ENCODE peak calls at places on chromosomes 16 and 17, in four cellular contexts. G, X, E and O are unnamed samples.

GRCh38 chr17:79340771-79341528 is 266.3 kb downstream of the ENGASE start:
- DNase-seq in G (no peak), X (peak; percentile 96), E (no peak), O (no peak)

GRCh38 chr17:79005063-79005861 is 4.3 kb downstream of the CANT1 start:
- DNase-seq in G (no peak), E (peak; percentile 53), X (no peak), O (peak; percentile 32)

GRCh38 chr17:45895969-45896793 is 1.8 kb downstream of the MAPT start:
- DNase-seq in E (no peak), G (no peak), X (no peak), O (no peak)

GRCh38 chr17:34996422-34997029 is 16.2 kb downstream of the LIG3 start:
- DNase-seq in G (no peak), X (no peak), E (no peak), O (no peak)

GRCh38 chr16:8869212-8869987 is 594 bp upstream of the CARHSP1 start:
- DNase-seq in E (no peak), G (no peak), X (peak; percentile 41), O (peak; percentile 34)

GRCh38 chr16:5444181-5444580 is 346.6 kb upstream of the EEF2KMT start:
- DNase-seq in G (no peak), E (no peak), X (no peak), O (no peak)

GRCh38 chr17:77881545-77881944 is 77.0 kb upstream of the TNRC6C start:
- DNase-seq in X (peak; percentile 95), E (peak; percentile 88), G (peak; percentile 28), O (peak; percentile 88)

GRCh38 chr17:67575325-67575724 is 142.4 kb upstream of the NOL11 start:
- DNase-seq in X (no peak), G (no peak), E (no peak), O (no peak)

GRCh38 chr17:17976931-17977570 is 4.4 kb downstream of the DRC3 start:
- DNase-seq in X (no peak), E (no peak), G (no peak), O (no peak)

GRCh38 chr17:79798296-79799173 is 1.7 kb upstream of the CBX8 start:
- DNase-seq in G (no peak), X (no peak), E (no peak), O (no peak)

GRCh38 chr16:77227745-77228144 is 28.5 kb downstream of the SYCE1L start:
- DNase-seq in G (no peak), E (no peak), X (no peak), O (peak; percentile 23)

GRCh38 chr16:85307552-85308364 is 195.5 kb upstream of the CIBAR2 start:
- DNase-seq in E (no peak), X (no peak), G (no peak), O (no peak)

GRCh38 chr16:53131363-53132071 is 76.7 kb downstream of the CHD9 start:
- DNase-seq in X (peak; percentile 52), E (peak; percentile 84), G (peak; percentile 31), O (peak; percentile 66)

GRCh38 chr17:70808596-70808995 is 639.3 kb downstream of the KCNJ2 start:
- DNase-seq in X (peak; percentile 19), G (no peak), E (no peak), O (no peak)

GRCh38 chr17:81870155-81870977 is 771 bp downstream of the ARHGDIA start:
- DNase-seq in E (no peak), X (peak; percentile 76), G (peak; percentile 69), O (peak; percentile 74)

GRCh38 chr16:30418350-30419181 is 11.2 kb downstream of the ZNF771 start:
- DNase-seq in E (no peak), G (no peak), X (no peak), O (no peak)

GRCh38 chr16:48622456-48623303 is 12.7 kb upstream of the N4BP1 start:
- DNase-seq in X (no peak), G (no peak), E (no peak), O (no peak)

GRCh38 chr16:49492896-49493620 is 119.5 kb downstream of the C16orf78 start:
- DNase-seq in E (peak; percentile 51), X (no peak), G (no peak), O (no peak)

GRCh38 chr16:30395155-30395991 is at the start of gene ZNF48:
- DNase-seq in X (peak; percentile 95), G (peak; percentile 90), E (peak; percentile 92), O (peak; percentile 49)

GRCh38 chr16:14462811-14463210 is 167.2 kb downstream of the PARN start:
- DNase-seq in E (no peak), X (no peak), G (peak; percentile 29), O (no peak)

GRCh38 chr16:11665071-11665491 is 3.2 kb upstream of the SNN start:
- DNase-seq in X (peak; percentile 76), E (peak; percentile 56), G (no peak), O (peak; percentile 63)

GRCh38 chr16:17173134-17173729 is 297.5 kb downstream of the XYLT1 start:
- DNase-seq in G (peak; percentile 63), E (peak; percentile 76), X (peak; percentile 8), O (peak; percentile 9)

GRCh38 chr17:75128694-75129505 is 2.6 kb downstream of the NT5C start:
- DNase-seq in X (no peak), G (no peak), E (no peak), O (no peak)

GRCh38 chr17:56700919-56701420 is 107.5 kb downstream of the NOG start:
- DNase-seq in X (no peak), G (no peak), E (no peak), O (no peak)

GRCh38 chr17:50028207-50029120 is 27.4 kb upstream of the ITGA3 start:
- DNase-seq in G (peak; percentile 30), E (peak; percentile 87), X (no peak), O (no peak)

GRCh38 chr17:3027786-3028532 is 35.4 kb downstream of the OR1D5 start:
- DNase-seq in G (no peak), E (no peak), X (no peak), O (no peak)

GRCh38 chr16:89860747-89861304 is 12.6 kb upstream of the TCF25 start:
- DNase-seq in G (peak; percentile 17), X (peak; percentile 77), E (peak; percentile 75), O (peak; percentile 85)

GRCh38 chr17:27568811-27569210 is 62.2 kb upstream of the LGALS9 start:
- DNase-seq in E (no peak), G (no peak), X (no peak), O (no peak)

GRCh38 chr17:27569884-27570577 is 61.0 kb upstream of the LGALS9 start:
- DNase-seq in G (no peak), E (no peak), X (no peak), O (no peak)

GRCh38 chr17:27568216-27568615 is 62.8 kb upstream of the LGALS9 start:
- DNase-seq in G (no peak), E (no peak), X (no peak), O (no peak)

GRCh38 chr17:27570578-27570914 is 60.4 kb upstream of the LGALS9 start:
- DNase-seq in E (no peak), X (no peak), G (no peak), O (no peak)

GRCh38 chr17:27569257-27569722 is 61.7 kb upstream of the LGALS9 start:
- DNase-seq in E (no peak), G (peak; percentile 34), X (peak; percentile 51), O (peak; percentile 87)
- TF ChIP-seq CTCF in E (no peak), G (peak; percentile 56), X (peak; percentile 88), O (peak; percentile 75)

DNA sequence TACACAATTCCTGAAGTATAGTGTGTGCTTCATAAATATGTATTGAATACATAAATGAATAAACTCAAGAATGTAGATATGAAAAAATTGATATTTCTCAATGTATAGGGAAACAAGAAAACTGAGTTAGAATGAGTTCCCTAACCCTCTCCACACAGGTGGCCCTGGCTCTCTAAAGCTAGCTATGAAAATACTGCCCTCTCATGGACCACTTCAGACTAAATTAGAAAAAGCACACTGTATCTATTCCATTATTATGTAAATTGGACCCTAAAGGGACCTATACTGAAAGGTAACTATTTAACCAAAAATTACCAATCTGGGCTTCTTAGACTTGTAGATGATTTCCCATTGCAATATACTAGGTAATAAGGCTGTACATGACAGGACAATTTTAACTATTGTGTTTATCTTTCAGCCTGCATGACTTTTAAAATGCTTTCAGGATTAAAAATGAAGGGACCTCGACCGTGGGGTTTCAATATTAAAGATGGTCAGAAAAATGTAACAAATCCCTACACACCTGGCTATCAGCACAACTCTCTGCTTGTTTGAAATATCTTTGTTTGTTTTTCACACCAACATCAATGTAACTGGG is 672.5 kb upstream of the KIF2B start:
- DNase-seq in E (no peak), X (peak; percentile 1), G (no peak), O (no peak)
- TF ChIP-seq CTCF in E (no peak), X (peak; percentile 48), G (no peak), O (no peak)

DNA sequence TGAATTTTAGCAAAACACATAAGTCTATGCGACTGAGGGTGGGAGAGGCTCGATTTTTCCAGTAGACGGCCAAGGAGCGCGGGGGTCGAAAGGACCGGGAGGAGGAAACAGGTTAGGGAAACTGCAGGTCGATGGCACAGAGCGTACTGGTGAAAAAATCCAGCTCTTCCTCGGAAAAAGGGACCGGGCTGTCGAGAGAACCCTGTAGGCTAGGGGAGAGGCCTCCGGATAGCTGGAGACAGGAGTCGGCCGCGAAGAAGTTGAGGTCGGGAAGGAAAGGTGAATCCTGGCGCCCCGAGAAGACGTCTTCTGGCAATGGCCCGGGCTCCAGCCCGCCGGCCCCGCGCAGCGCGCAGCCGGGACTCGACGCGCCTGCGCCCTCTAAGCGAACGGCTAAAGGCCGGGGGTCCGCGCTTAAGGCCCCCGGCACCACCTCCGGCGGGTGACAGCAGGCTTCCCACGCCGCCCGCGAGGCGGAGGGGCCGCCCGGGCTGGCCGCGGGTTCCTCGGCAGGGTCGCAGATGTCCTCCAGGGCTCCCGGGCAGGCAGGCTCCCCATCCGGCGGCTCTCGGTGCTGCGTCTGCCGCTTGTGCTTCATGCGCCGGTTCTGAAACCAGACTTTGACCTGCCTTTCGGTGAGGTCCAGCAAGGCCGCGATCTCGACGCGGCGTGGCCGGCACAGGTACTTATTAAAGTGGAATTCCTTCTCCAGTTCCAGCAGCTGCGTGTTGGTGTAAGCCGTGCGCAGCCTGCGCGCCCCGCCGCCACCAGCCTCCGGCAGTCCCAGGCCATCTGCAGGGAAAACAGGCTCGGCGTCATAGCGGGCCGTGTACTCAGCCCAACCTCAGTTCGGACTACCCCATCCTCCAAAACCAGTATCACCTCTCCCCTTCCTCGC is 1.7 kb downstream of the HOXB2 start:
- DNase-seq in G (peak; percentile 67), E (no peak), X (no peak), O (peak; percentile 76)
- TF ChIP-seq CTCF in G (no peak), E (peak; percentile 50), X (no peak), O (peak; percentile 45)

DNA sequence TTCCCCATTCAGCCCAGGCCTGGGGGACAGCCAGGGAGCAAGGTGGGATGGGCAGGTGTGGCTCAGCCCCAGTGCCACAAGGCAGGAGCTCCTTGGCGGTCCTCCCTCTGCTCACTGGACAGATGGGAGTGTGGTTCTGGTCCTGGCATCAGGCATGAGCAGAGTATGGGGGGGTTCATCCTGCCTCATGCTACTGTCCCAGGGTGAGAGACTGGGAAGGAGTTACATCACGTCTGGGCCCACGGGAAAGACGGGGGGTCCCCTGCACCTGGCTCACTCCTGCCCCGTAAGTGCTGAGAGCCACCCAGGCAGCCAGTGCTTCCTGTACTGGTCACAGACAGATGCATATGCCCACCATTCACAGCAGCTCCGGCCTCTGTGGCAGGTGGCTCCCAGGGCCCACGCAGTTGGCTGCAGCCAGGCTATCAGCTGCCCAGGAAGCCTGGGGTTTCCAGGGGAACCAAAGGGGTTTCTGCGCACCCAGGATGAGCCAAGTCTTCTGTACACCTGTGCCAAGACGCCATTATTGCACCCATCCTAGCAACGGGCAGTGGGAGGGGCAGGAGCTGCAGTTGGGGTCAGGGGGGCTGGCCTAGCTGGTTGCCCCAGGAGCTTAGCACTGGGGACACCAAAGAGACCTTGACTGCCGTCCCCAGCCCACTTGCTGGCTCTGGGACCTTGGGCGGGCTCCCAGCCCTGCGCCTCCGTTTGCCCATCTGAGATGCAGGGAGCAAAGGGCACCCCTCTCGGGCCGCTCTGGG is 1.9 kb downstream of the BAIAP3 start:
- DNase-seq in E (no peak), X (no peak), G (no peak), O (no peak)
- TF ChIP-seq CTCF in E (no peak), X (no peak), G (no peak), O (no peak)

GRCh38 chr17:72219136-72219823 is 98.5 kb downstream of the SOX9 start:
- DNase-seq in E (no peak), G (no peak), X (no peak), O (no peak)
- TF ChIP-seq CTCF in E (no peak), G (no peak), X (no peak), O (no peak)

GRCh38 chr17:63573634-63574033 is 23.4 kb downstream of the DCAF7 start:
- DNase-seq in E (no peak), X (no peak), G (no peak), O (no peak)
- TF ChIP-seq CTCF in E (no peak), X (peak; percentile 22), G (peak; percentile 26), O (no peak)